ENCODE peak calls at places on chromosomes 6 and 20, in four cellular contexts. G, C, Q and V are unnamed samples. For H3K9me3 and H3K4me1, the result is how much of the 10 kb centered on the place peaks cover.

GRCh38 chr20:37299718-37300529 is 10.5 kb downstream of the MANBAL start:
- DNase-seq in G (no peak), C (peak), Q (no peak), V (no peak)

GRCh38 chr6:166904101-166904746 is 52.1 kb downstream of the RNASET2 start:
- DNase-seq in G (no peak), C (peak), Q (no peak), V (peak)

GRCh38 chr6:18186033-18186432 is 30.8 kb downstream of the KDM1B start:
- DNase-seq in G (no peak), C (no peak), Q (no peak), V (no peak)

GRCh38 chr20:48691523-48691922 is 136.3 kb downstream of the PREX1 start:
- DNase-seq in G (no peak), C (peak), Q (no peak), V (no peak)

GRCh38 chr20:4932061-4932460 is 69.2 kb downstream of the SLC23A2 start:
- DNase-seq in G (no peak), C (peak), Q (no peak), V (no peak)

GRCh38 chr6:144922120-144922722 is 637.1 kb downstream of the UTRN start:
- DNase-seq in G (no peak), C (peak), Q (no peak), V (no peak)

GRCh38 chr6:148200302-148200701 is 142.3 kb upstream of the SASH1 start:
- DNase-seq in G (peak), C (no peak), Q (no peak), V (no peak)

GRCh38 chr6:112415366-112415765 is 68.2 kb downstream of the RFPL4B start:
- DNase-seq in G (no peak), C (no peak), Q (no peak), V (no peak)

GRCh38 chr6:145546265-145546664 is 189.1 kb downstream of the EPM2A start:
- DNase-seq in G (no peak), C (no peak), Q (no peak), V (no peak)

GRCh38 chr20:47667531-47668312 is 117.6 kb downstream of the SULF2 start:
- DNase-seq in G (no peak), C (no peak), Q (peak), V (no peak)

GRCh38 chr6:30326446-30327231 is at the start of gene TRIM39:
- DNase-seq in G (peak), C (peak), Q (peak), V (peak)

GRCh38 chr6:16769986-16770376 is 8.7 kb upstream of the ATXN1 start:
- DNase-seq in G (no peak), C (peak), Q (no peak), V (no peak)

GRCh38 chr6:165317723-165318122 is 8.3 kb upstream of the C6orf118 start:
- DNase-seq in G (no peak), C (no peak), Q (no peak), V (no peak)
- H3K9me3 ChIP-seq in G (under half), C (under half), Q (under half), V (under half)

DNA sequence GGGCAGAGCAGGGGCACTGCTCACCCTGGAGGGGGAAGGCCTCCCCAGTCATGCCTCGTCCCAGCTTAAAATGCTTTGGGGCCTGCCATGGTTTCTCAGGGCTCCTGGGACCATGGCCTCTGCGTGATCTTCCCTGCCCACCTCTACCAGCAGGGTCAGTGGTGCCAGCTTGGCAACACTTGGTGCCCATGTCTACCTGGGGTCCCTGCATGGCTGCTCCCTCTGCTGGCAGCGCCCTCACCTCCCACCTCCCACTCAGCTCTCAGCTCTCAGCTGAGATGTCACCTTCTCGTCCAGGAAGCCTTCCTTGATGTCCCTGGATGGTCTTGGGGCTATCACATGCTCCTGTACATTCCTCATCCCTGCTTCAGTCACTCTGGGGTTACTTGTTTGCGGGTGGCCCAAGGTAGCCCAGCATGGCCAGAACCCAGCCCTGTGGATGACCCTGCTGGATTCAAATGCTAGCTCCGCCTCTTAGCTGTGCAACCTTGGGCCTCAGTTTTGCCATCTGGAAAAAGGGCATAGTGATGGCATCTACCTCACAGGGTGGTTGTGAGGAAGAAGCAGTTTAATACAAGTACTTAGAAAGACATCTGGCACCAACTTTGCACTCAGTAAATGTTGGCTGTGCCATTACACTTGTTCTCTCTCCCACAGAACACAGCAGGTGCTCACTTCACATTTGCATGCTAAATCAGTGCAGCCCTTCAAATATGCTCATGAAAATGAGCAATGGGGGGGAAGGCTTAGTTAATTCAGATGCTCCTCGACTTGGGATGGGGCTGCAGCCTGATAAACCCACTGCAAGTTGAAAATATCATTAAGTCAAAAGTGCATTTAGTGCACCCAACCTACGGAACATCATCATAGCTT is 53.5 kb upstream of the PTPN1 start:
- DNase-seq in G (no peak), C (no peak), Q (no peak), V (no peak)
- TF ChIP-seq CTCF in G (no peak), C (no peak), Q (no peak), V (no peak)

DNA sequence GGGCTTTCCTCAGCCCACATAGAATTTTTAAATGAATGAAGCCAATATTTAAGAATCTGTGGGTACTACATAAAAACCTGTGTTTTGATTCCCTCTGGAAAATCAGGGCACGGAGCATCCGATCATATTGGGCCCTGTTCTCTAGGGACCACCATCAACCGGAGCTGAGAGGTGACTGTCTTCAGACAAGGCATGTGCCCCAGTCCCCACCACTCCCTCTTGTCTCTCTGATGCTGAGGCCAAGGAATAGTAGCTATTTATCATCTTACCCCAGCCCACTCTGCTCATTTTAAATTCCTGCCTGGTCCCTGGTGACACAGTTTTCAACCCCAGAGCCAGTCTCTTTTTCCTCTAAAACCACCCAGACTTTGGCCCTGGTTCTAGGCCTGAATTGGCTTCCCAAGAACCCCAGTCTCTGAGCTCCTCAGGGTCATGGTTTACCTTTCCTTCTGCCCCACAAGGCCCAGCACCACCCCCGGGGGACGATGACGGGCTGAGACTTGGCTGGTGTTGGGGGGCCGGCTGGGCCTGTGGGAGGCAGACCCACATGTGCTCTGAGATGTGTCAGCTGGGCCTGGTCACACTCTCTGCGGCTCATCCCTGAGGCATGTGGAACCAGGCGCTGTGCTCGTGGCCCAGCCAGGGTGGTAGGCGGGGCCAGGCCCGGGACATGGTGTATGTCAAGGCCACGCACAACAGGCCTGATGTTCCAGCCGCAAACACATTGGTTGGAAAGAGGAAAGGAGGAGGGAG is 114.4 kb downstream of the CEBPB start:
- DNase-seq in G (peak), C (peak), Q (peak), V (peak)
- H3K4me1 ChIP-seq in G (under half), C (half or more), Q (under half), V (under half)

GRCh38 chr20:29873946-29874345 is 1383.5 kb upstream of the DEFB115 start:
- DNase-seq in G (no peak), C (peak), Q (peak), V (peak)
- H3K9me3 ChIP-seq in G (under half), C (under half), Q (under half), V (under half)

DNA sequence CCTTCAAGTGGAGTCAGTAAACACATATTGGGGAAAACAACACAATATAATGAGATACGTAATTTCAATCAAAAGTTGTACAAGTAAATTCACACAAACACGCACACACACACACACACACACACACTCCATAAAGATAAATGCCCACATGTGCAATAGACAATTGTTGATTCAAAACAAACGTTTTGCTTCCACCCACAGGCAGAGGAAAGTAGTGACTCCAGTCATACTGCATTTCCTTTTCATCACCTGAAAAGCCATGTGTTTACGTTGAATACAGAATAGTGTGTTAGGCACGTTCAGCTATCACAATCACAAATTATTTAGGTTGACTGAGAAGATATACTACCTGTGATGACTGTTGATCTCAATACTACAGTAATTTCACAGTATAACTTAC is 443.8 kb upstream of the MANEA start:
- DNase-seq in G (no peak), C (peak), Q (no peak), V (no peak)
- TF ChIP-seq CTCF in G (no peak), C (no peak), Q (no peak), V (no peak)

GRCh38 chr6:127566119-127566518 is 10.9 kb upstream of the C6orf58 start:
- DNase-seq in G (no peak), C (no peak), Q (no peak), V (no peak)

GRCh38 chr6:127570739-127571389 is 6.1 kb upstream of the C6orf58 start:
- DNase-seq in G (no peak), C (peak), Q (no peak), V (no peak)

GRCh38 chr6:127567476-127567875 is 9.5 kb upstream of the C6orf58 start:
- DNase-seq in G (no peak), C (no peak), Q (no peak), V (no peak)

GRCh38 chr6:127564761-127565160 is 12.2 kb upstream of the C6orf58 start:
- DNase-seq in G (no peak), C (no peak), Q (no peak), V (no peak)

DNA sequence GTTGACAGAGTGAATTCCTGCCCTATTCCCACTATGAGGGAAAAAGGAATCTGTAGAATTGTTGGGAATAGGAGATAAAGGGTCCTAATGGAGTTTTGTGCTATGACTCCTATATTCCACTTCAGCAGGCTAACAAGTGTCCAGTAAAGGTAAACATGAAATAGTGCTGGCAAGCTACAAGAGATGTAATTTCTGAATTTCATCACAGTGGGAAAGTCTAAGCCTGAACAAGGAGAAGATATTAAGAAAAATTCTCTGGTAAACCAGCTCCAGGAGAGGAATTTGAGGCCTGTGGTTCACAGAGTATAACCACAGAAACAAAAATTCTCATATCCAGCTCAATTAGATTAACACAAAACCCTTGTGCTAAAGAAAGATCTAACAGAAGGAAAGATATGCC is 10.3 kb upstream of the C6orf58 start:
- DNase-seq in G (no peak), C (no peak), Q (no peak), V (no peak)
- H3K4me1 ChIP-seq in G (under half), C (under half), Q (under half), V (under half)

GRCh38 chr20:15422966-15423365 is 1085.6 kb upstream of the FLRT3 start:
- DNase-seq in G (no peak), C (no peak), Q (no peak), V (no peak)
- H3K9me3 ChIP-seq in G (under half), C (under half), Q (under half), V (under half)